ENCODE peak calls at places on chromosomes 12 and 14, in nine cellular contexts. One of them, this sample, is unnamed.

GRCh38 chr12:121992059-121992879 is 29.4 kb upstream of the BCL7A start:
- DNase-seq in stomach: no peak
- DNase-seq in AG09319: peak; percentile 64
- DNase-seq in neural crest cell: no peak
- DNase-seq in WTC11: no peak
- DNase-seq in CD8-positive, alpha-beta T cell: peak; percentile 15
- DNase-seq in Calu3: peak; percentile 47
- DNase-seq in tibial artery: no peak
- DNase-seq in hepatocyte: peak; percentile 38
- DNase-seq in this sample: peak; percentile 48

GRCh38 chr12:25689996-25690501 is 137.0 kb upstream of the LMNTD1 start:
- DNase-seq in Calu3: peak; percentile 31
- DNase-seq in hepatocyte: peak; percentile 48
- DNase-seq in stomach: peak; percentile 42
- DNase-seq in WTC11: no peak
- DNase-seq in tibial artery: no peak
- DNase-seq in CD8-positive, alpha-beta T cell: no peak
- DNase-seq in AG09319: no peak
- DNase-seq in neural crest cell: no peak
- DNase-seq in this sample: no peak

GRCh38 chr12:6688543-6688999 is 604 bp downstream of the ZNF384 start:
- DNase-seq in CD8-positive, alpha-beta T cell: peak; percentile 30
- DNase-seq in WTC11: no peak
- DNase-seq in stomach: peak; percentile 49
- DNase-seq in neural crest cell: no peak
- DNase-seq in hepatocyte: peak; percentile 66
- DNase-seq in Calu3: peak; percentile 30
- DNase-seq in AG09319: no peak
- DNase-seq in tibial artery: peak; percentile 30
- DNase-seq in this sample: no peak

GRCh38 chr14:51138353-51139103 is 43.6 kb upstream of the TRIM9 start:
- DNase-seq in tibial artery: no peak
- DNase-seq in Calu3: no peak
- DNase-seq in stomach: no peak
- DNase-seq in WTC11: no peak
- DNase-seq in AG09319: no peak
- DNase-seq in CD8-positive, alpha-beta T cell: no peak
- DNase-seq in neural crest cell: no peak
- DNase-seq in hepatocyte: no peak
- DNase-seq in this sample: no peak

GRCh38 chr12:48779869-48780268 is 9.0 kb downstream of the ADCY6 start:
- DNase-seq in stomach: no peak
- DNase-seq in neural crest cell: no peak
- DNase-seq in Calu3: no peak
- DNase-seq in CD8-positive, alpha-beta T cell: no peak
- DNase-seq in hepatocyte: peak; percentile 51
- DNase-seq in tibial artery: peak; percentile 62
- DNase-seq in WTC11: no peak
- DNase-seq in AG09319: no peak
- DNase-seq in this sample: no peak

GRCh38 chr14:23008836-23009235 is 1.1 kb downstream of the C14orf93 start:
- DNase-seq in neural crest cell: no peak
- DNase-seq in AG09319: no peak
- DNase-seq in WTC11: no peak
- DNase-seq in tibial artery: no peak
- DNase-seq in CD8-positive, alpha-beta T cell: no peak
- DNase-seq in stomach: no peak
- DNase-seq in hepatocyte: peak; percentile 22
- DNase-seq in Calu3: no peak
- DNase-seq in this sample: no peak

GRCh38 chr12:104928036-104928770 is 29.9 kb downstream of the SLC41A2 start:
- DNase-seq in WTC11: no peak
- DNase-seq in hepatocyte: no peak
- DNase-seq in tibial artery: no peak
- DNase-seq in neural crest cell: no peak
- DNase-seq in CD8-positive, alpha-beta T cell: no peak
- DNase-seq in Calu3: no peak
- DNase-seq in stomach: no peak
- DNase-seq in AG09319: no peak
- DNase-seq in this sample: no peak

GRCh38 chr12:81297606-81298005 is 219.7 kb downstream of the ACSS3 start:
- DNase-seq in CD8-positive, alpha-beta T cell: no peak
- DNase-seq in neural crest cell: no peak
- DNase-seq in hepatocyte: no peak
- DNase-seq in AG09319: no peak
- DNase-seq in tibial artery: no peak
- DNase-seq in stomach: no peak
- DNase-seq in WTC11: no peak
- DNase-seq in Calu3: no peak
- DNase-seq in this sample: no peak

GRCh38 chr14:35534130-35534883 is at the start of gene INSM2:
- DNase-seq in AG09319: no peak
- DNase-seq in neural crest cell: no peak
- DNase-seq in hepatocyte: no peak
- DNase-seq in stomach: no peak
- DNase-seq in tibial artery: no peak
- DNase-seq in CD8-positive, alpha-beta T cell: no peak
- DNase-seq in WTC11: no peak
- DNase-seq in Calu3: peak; percentile 2
- DNase-seq in this sample: peak; percentile 15

GRCh38 chr12:84814664-84815245 is 97.8 kb downstream of the SLC6A15 start:
- DNase-seq in Calu3: no peak
- DNase-seq in WTC11: no peak
- DNase-seq in AG09319: peak; percentile 27
- DNase-seq in neural crest cell: no peak
- DNase-seq in CD8-positive, alpha-beta T cell: no peak
- DNase-seq in hepatocyte: no peak
- DNase-seq in tibial artery: no peak
- DNase-seq in stomach: no peak
- DNase-seq in this sample: no peak

GRCh38 chr12:8018666-8019581 is 13.6 kb upstream of the FOXJ2 start:
- DNase-seq in Calu3: peak; percentile 34
- DNase-seq in hepatocyte: no peak
- DNase-seq in CD8-positive, alpha-beta T cell: no peak
- DNase-seq in neural crest cell: peak; percentile 43
- DNase-seq in tibial artery: no peak
- DNase-seq in stomach: no peak
- DNase-seq in AG09319: no peak
- DNase-seq in WTC11: peak; percentile 93
- DNase-seq in this sample: peak; percentile 28

GRCh38 chr12:93361159-93361919 is 16.4 kb upstream of the NUDT4 start:
- DNase-seq in AG09319: no peak
- DNase-seq in CD8-positive, alpha-beta T cell: no peak
- DNase-seq in hepatocyte: no peak
- DNase-seq in neural crest cell: no peak
- DNase-seq in tibial artery: no peak
- DNase-seq in WTC11: no peak
- DNase-seq in Calu3: no peak
- DNase-seq in stomach: no peak
- DNase-seq in this sample: no peak

GRCh38 chr14:23297878-23298277 is 4.8 kb downstream of the PPP1R3E start:
- DNase-seq in hepatocyte: no peak
- DNase-seq in neural crest cell: no peak
- DNase-seq in AG09319: no peak
- DNase-seq in stomach: no peak
- DNase-seq in WTC11: no peak
- DNase-seq in tibial artery: no peak
- DNase-seq in Calu3: no peak
- DNase-seq in CD8-positive, alpha-beta T cell: no peak
- DNase-seq in this sample: no peak

GRCh38 chr12:89244536-89244935 is 107.8 kb downstream of the DUSP6 start:
- DNase-seq in stomach: no peak
- DNase-seq in CD8-positive, alpha-beta T cell: peak; percentile 4
- DNase-seq in AG09319: no peak
- DNase-seq in Calu3: no peak
- DNase-seq in hepatocyte: no peak
- DNase-seq in tibial artery: no peak
- DNase-seq in neural crest cell: no peak
- DNase-seq in WTC11: no peak
- DNase-seq in this sample: no peak

GRCh38 chr12:14108702-14109101 is 127.3 kb upstream of the GRIN2B start:
- DNase-seq in tibial artery: no peak
- DNase-seq in WTC11: no peak
- DNase-seq in stomach: no peak
- DNase-seq in AG09319: no peak
- DNase-seq in neural crest cell: no peak
- DNase-seq in Calu3: no peak
- DNase-seq in CD8-positive, alpha-beta T cell: no peak
- DNase-seq in hepatocyte: no peak
- DNase-seq in this sample: no peak

GRCh38 chr12:14113031-14113430 is 131.6 kb upstream of the GRIN2B start:
- DNase-seq in Calu3: no peak
- DNase-seq in hepatocyte: no peak
- DNase-seq in tibial artery: no peak
- DNase-seq in stomach: no peak
- DNase-seq in AG09319: no peak
- DNase-seq in CD8-positive, alpha-beta T cell: no peak
- DNase-seq in WTC11: no peak
- DNase-seq in neural crest cell: no peak
- DNase-seq in this sample: no peak

DNA sequence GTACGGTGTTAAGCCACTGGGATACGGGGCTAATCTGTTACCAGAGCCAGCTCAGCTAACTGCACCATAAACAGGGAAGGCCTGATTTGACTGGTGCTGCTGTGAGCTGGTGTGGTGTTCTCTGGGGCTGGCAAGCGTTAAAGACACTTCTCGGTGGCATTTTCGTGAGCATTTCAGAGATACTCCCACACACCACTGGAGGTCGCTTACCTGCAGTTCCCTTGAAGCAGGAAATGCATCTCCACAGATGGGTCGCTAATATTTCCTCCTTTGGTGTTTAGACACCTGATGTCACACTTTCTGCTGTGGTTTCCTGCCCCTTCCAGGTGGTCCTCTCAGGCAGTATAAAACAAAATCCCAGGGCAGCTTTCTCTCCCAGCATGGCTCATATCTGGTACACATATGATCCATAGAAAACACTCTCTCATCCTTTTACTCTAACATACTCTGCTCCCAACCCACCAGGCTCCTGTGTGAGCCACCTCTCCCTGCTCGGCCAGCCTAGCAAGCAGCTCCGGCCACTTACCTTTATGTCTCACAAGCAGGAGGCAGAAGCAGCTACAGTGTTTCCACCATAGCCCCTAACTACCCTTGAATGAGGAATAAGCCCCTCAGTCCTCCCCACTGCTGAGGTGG is 129.9 kb upstream of the GRIN2B start:
- DNase-seq in WTC11: peak; percentile 42
- DNase-seq in AG09319: no peak
- DNase-seq in hepatocyte: peak; percentile 37
- DNase-seq in Calu3: peak; percentile 35
- DNase-seq in neural crest cell: no peak
- DNase-seq in stomach: no peak
- DNase-seq in tibial artery: no peak
- DNase-seq in CD8-positive, alpha-beta T cell: no peak
- DNase-seq in this sample: peak; percentile 21
- TF ChIP-seq CTCF in WTC11: peak; percentile 41
- TF ChIP-seq CTCF in AG09319: no peak
- TF ChIP-seq CTCF in hepatocyte: peak; percentile 34
- TF ChIP-seq CTCF in Calu3: peak; percentile 36
- TF ChIP-seq CTCF in neural crest cell: peak; percentile 61
- TF ChIP-seq CTCF in stomach: no peak
- TF ChIP-seq CTCF in tibial artery: no peak
- TF ChIP-seq CTCF in CD8-positive, alpha-beta T cell: no peak
- TF ChIP-seq CTCF in this sample: no peak

GRCh38 chr12:19893514-19893913 is 454.2 kb downstream of the AEBP2 start:
- DNase-seq in stomach: no peak
- DNase-seq in tibial artery: no peak
- DNase-seq in Calu3: no peak
- DNase-seq in neural crest cell: no peak
- DNase-seq in CD8-positive, alpha-beta T cell: no peak
- DNase-seq in AG09319: no peak
- DNase-seq in WTC11: no peak
- DNase-seq in hepatocyte: peak; percentile 35
- DNase-seq in this sample: no peak
- TF ChIP-seq CTCF in stomach: no peak
- TF ChIP-seq CTCF in tibial artery: no peak
- TF ChIP-seq CTCF in Calu3: no peak
- TF ChIP-seq CTCF in neural crest cell: no peak
- TF ChIP-seq CTCF in CD8-positive, alpha-beta T cell: no peak
- TF ChIP-seq CTCF in AG09319: peak; percentile 30
- TF ChIP-seq CTCF in WTC11: no peak
- TF ChIP-seq CTCF in hepatocyte: peak; percentile 34
- TF ChIP-seq CTCF in this sample: no peak

GRCh38 chr12:111121840-111122239 is 201.5 kb upstream of the MYL2 start:
- DNase-seq in stomach: no peak
- DNase-seq in WTC11: no peak
- DNase-seq in Calu3: no peak
- DNase-seq in neural crest cell: no peak
- DNase-seq in CD8-positive, alpha-beta T cell: no peak
- DNase-seq in hepatocyte: no peak
- DNase-seq in tibial artery: no peak
- DNase-seq in AG09319: no peak
- DNase-seq in this sample: no peak
- TF ChIP-seq CTCF in stomach: no peak
- TF ChIP-seq CTCF in WTC11: no peak
- TF ChIP-seq CTCF in Calu3: no peak
- TF ChIP-seq CTCF in neural crest cell: peak; percentile 38
- TF ChIP-seq CTCF in CD8-positive, alpha-beta T cell: no peak
- TF ChIP-seq CTCF in hepatocyte: no peak
- TF ChIP-seq CTCF in tibial artery: no peak
- TF ChIP-seq CTCF in AG09319: no peak
- TF ChIP-seq CTCF in this sample: no peak

DNA sequence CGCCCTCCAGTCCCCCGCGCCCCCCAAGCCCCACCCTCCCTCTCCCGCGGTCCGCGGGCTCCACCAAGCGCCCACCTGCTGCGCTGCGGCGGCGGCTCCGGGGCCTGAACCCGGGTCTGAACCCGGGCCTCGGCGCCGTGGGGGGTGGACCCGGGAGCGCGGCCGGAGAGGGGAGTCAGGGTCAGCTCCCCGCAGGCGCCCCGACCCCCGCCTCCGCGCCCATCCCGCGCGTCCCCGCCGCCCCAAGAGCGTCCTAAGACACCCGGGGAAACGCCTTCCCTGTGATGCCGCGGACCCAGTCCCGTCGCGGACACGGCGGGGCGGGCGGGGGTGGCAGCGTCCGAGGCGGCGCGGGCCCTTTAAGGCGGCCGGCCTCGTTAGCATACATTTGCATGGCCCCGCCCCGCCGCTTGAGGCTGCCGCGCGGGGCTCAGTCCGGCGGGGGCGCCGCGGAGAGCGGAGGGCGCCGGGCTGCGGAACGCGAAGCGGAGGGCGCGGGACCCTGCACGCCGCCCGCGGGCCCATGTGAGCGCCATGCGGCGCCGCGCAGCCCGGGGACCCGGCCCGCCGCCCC is at the start of gene MMP17:
- DNase-seq in AG09319: peak; percentile 27
- DNase-seq in stomach: no peak
- DNase-seq in hepatocyte: peak; percentile 81
- DNase-seq in Calu3: peak; percentile 67
- DNase-seq in CD8-positive, alpha-beta T cell: no peak
- DNase-seq in neural crest cell: peak; percentile 60
- DNase-seq in WTC11: peak; percentile 74
- DNase-seq in tibial artery: no peak
- DNase-seq in this sample: peak; percentile 69
- TF ChIP-seq CTCF in AG09319: peak; percentile 11
- TF ChIP-seq CTCF in stomach: no peak
- TF ChIP-seq CTCF in hepatocyte: peak; percentile 29
- TF ChIP-seq CTCF in Calu3: no peak
- TF ChIP-seq CTCF in CD8-positive, alpha-beta T cell: no peak
- TF ChIP-seq CTCF in neural crest cell: peak; percentile 17
- TF ChIP-seq CTCF in WTC11: no peak
- TF ChIP-seq CTCF in tibial artery: no peak
- TF ChIP-seq CTCF in this sample: no peak

This sample was measured in activated B cell treated with CpG ODN at 0.5 μM for 24 hours.